ENCODE peak calls at places on chromosomes 3 and 15, in eight cellular contexts. M is ovary, Y is astrocyte, X is lower lobe of right lung, R is A549, G is heart left ventricle, H is heart right ventricle, D is neural progenitor cell. V is an unnamed sample. For H3K4me1 and H3K9me3, the result is how much of the 10 kb centered on the place peaks cover.

GRCh38 chr3:176490357-176490756 is 706.9 kb downstream of the TBL1XR1 start:
- DNase-seq in M (no peak), Y (no peak), X (no peak), R (no peak), G (no peak), H (no peak), D (no peak), V (no peak)

GRCh38 chr3:106168941-106169340 is 300.1 kb upstream of the CBLB start:
- DNase-seq in M (no peak), Y (no peak), X (no peak), R (no peak), G (no peak), H (no peak), D (peak), V (no peak)

GRCh38 chr15:59306520-59307163 is 66.0 kb downstream of the MYO1E start:
- DNase-seq in M (no peak), Y (peak), X (no peak), R (peak), G (no peak), H (no peak), D (no peak), V (no peak)

GRCh38 chr3:100463002-100463401 is 29.4 kb upstream of the TMEM45A start:
- DNase-seq in M (peak), Y (peak), X (no peak), R (peak), G (no peak), H (peak), D (peak), V (peak)

GRCh38 chr15:32956006-32956405 is 238.2 kb downstream of the GREM1 start:
- DNase-seq in M (no peak), Y (peak), X (no peak), R (peak), G (no peak), H (no peak), D (peak), V (no peak)

GRCh38 chr3:4982773-4983738 is 3.8 kb downstream of the BHLHE40 start:
- DNase-seq in M (peak), Y (no peak), X (no peak), R (peak), G (no peak), H (peak), D (no peak), V (peak)

GRCh38 chr3:46495901-46496456 is 1.8 kb upstream of the RTP3 start:
- DNase-seq in M (no peak), Y (peak), X (no peak), R (no peak), G (no peak), H (no peak), D (no peak), V (no peak)

GRCh38 chr3:196660381-196661166 is 21.1 kb downstream of the NRROS start:
- DNase-seq in M (no peak), Y (no peak), X (no peak), R (no peak), G (no peak), H (no peak), D (no peak), V (peak)

GRCh38 chr15:94075349-94075748 is 156.0 kb upstream of the MCTP2 start:
- DNase-seq in M (peak), Y (peak), X (no peak), R (no peak), G (peak), H (peak), D (no peak), V (peak)

GRCh38 chr3:150495563-150496168 is 50.6 kb downstream of the SERP1 start:
- DNase-seq in M (no peak), Y (peak), X (no peak), R (peak), G (no peak), H (no peak), D (peak), V (no peak)

GRCh38 chr3:126373682-126374601 is 16.7 kb upstream of the KLF15 start:
- DNase-seq in M (peak), Y (peak), X (no peak), R (no peak), G (peak), H (no peak), D (no peak), V (no peak)

GRCh38 chr3:182810574-182811268 is 17.4 kb downstream of the ATP11B start:
- DNase-seq in M (no peak), Y (no peak), X (no peak), R (no peak), G (no peak), H (no peak), D (no peak), V (no peak)

GRCh38 chr3:148254402-148254801 is 443.3 kb upstream of the AGTR1 start:
- DNase-seq in M (no peak), Y (no peak), X (no peak), R (no peak), G (no peak), H (no peak), D (no peak), V (no peak)

GRCh38 chr15:42100021-42100800 is 5.8 kb upstream of the PLA2G4D start:
- DNase-seq in M (no peak), Y (no peak), X (peak), R (no peak), G (no peak), H (no peak), D (no peak), V (no peak)

GRCh38 chr15:68518046-68518445 is 60.7 kb upstream of the CORO2B start:
- DNase-seq in M (no peak), Y (no peak), X (no peak), R (no peak), G (no peak), H (no peak), D (no peak), V (no peak)

GRCh38 chr3:120148187-120148954 is 54.1 kb upstream of the GSK3B start:
- DNase-seq in M (no peak), Y (no peak), X (no peak), R (no peak), G (no peak), H (no peak), D (no peak), V (no peak)

GRCh38 chr3:66411436-66411835 is 89.4 kb downstream of the LRIG1 start:
- DNase-seq in M (peak), Y (no peak), X (no peak), R (no peak), G (no peak), H (no peak), D (no peak), V (no peak)

GRCh38 chr3:180640987-180641386 is 38.3 kb downstream of the CCDC39 start:
- DNase-seq in M (no peak), Y (no peak), X (no peak), R (no peak), G (no peak), H (no peak), D (no peak), V (no peak)

GRCh38 chr15:77022646-77023575 is 28.0 kb downstream of the PSTPIP1 start:
- DNase-seq in M (no peak), Y (no peak), X (no peak), R (no peak), G (peak), H (no peak), D (no peak), V (no peak)

GRCh38 chr3:111803123-111803593 is 55.9 kb upstream of the PHLDB2 start:
- DNase-seq in M (peak), Y (peak), X (peak), R (peak), G (no peak), H (peak), D (no peak), V (peak)

GRCh38 chr3:99637381-99638111 is 848 bp upstream of the COL8A1 start:
- DNase-seq in M (peak), Y (peak), X (no peak), R (no peak), G (no peak), H (no peak), D (peak), V (no peak)

GRCh38 chr15:31476866-31477265 is 150.2 kb downstream of the KLF13 start:
- DNase-seq in M (no peak), Y (no peak), X (no peak), R (no peak), G (no peak), H (no peak), D (no peak), V (peak)

GRCh38 chr3:15069441-15069840 is 4.3 kb upstream of the MRPS25 start:
- DNase-seq in M (no peak), Y (no peak), X (no peak), R (no peak), G (no peak), H (no peak), D (no peak), V (no peak)

GRCh38 chr15:44033894-44034293 is 161.2 kb downstream of the FRMD5 start:
- DNase-seq in M (no peak), Y (peak), X (no peak), R (peak), G (no peak), H (no peak), D (no peak), V (peak)

GRCh38 chr15:90932660-90932991 is 277 bp upstream of the HDDC3 start:
- DNase-seq in M (no peak), Y (no peak), X (no peak), R (no peak), G (no peak), H (no peak), D (no peak), V (no peak)
- H3K4me3 ChIP-seq in M (peak), Y (peak), X (peak), R (no peak), G (peak), H (peak), D (peak), V (no peak)

DNA sequence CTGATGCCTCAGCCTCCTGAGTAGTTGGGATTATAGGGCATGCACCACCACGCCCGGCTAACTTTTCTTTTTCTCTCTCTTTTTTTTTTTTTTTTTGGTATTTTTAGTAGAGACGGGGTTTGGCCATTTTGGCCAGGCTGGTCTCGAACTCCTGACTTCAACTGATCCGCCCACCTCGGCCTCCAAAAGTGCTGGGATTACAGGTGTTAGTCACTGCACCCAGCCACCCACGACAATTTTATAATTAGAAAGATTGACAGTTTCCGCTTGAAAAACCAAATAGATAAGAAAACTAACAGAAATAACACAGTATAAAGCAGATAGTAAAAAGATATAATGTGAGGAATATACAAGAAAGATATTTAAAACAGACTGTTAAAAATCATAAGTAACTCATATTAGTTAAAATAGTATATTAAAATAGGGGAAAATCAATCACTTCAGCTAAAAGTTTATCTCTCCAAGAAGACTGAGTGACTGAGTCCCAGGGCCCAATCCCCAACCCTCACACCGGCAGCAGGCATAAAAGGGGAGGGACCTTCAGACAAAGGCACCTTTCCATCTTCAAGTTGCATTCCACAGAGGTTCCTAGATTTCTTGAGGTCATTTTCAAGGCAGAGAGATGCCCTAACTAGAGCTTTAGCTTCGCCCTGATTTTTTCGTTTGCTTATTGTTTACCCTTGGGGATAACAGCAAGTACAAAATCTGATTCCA is 1.4 kb upstream of the WHAMM start:
- DNase-seq in M (no peak), Y (no peak), X (no peak), R (no peak), G (no peak), H (no peak), D (no peak), V (no peak)
- H3K4me1 ChIP-seq in M (under half), Y (under half), X (under half), R (under half), G (under half), H (under half), D (under half), V (under half)

GRCh38 chr3:58688563-58688962 is 22.0 kb upstream of the FAM3D start:
- DNase-seq in M (no peak), Y (no peak), X (no peak), R (no peak), G (no peak), H (no peak), D (no peak), V (no peak)
- H3K9me3 ChIP-seq in M (under half), Y (under half), X (under half), R (under half), G (under half), H (under half), D (under half), V (under half)

DNA sequence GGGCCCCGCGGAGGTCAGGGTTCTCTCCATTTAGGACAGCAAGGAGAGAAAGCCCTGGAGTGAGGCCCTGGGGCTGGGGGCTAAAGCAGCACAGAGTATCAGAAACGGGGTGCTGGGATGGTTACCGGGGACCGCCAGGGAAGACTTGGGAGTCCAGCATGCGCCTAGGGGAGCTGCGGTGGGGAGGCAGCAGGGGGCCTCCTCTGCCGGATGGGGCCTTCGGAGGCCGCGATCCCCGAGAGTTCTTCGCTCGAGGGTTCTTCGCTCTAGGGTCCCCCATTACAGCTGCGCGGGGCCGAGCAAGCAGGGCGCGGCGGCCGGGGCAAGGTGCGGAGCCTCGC is 515 bp upstream of the APBA2 start:
- DNase-seq in M (no peak), Y (no peak), X (no peak), R (no peak), G (peak), H (no peak), D (no peak), V (no peak)
- H3K4me3 ChIP-seq in M (no peak), Y (peak), X (peak), R (peak), G (peak), H (peak), D (peak), V (no peak)

DNA sequence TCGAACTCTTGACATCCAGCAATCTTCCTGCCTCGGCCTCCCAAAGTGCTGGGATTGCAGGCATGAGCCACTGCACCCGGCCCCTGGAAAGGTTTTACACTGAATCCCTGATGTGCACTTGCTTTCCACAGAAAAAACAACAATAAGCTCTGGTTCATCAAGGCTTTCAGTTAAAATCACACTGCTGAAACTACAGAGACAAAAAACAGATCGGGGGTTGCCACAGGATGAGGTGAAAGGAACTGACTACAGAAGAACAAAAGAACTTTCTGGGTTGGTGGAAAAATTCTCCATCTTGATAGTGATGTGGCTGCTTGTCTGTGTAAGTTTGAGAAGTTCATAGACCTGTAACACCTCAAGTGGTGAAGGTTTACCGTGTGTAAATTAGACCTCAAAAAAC is 2.9 kb downstream of the RAB43 start:
- DNase-seq in M (no peak), Y (no peak), X (no peak), R (no peak), G (no peak), H (no peak), D (no peak), V (no peak)
- H3K4me1 ChIP-seq in M (under half), Y (under half), X (half or more), R (under half), G (under half), H (under half), D (under half), V (half or more)

GRCh38 chr3:58054652-58055051 is 46.4 kb downstream of the FLNB start:
- DNase-seq in M (no peak), Y (no peak), X (no peak), R (no peak), G (no peak), H (no peak), D (no peak), V (no peak)
- H3K9me3 ChIP-seq in M (under half), Y (under half), X (under half), R (under half), G (under half), H (under half), D (under half), V (under half)

GRCh38 chr3:23741403-23741706 is 64.4 kb upstream of the UBE2E1 start:
- DNase-seq in M (no peak), Y (no peak), X (no peak), R (no peak), G (no peak), H (no peak), D (no peak), V (no peak)

GRCh38 chr3:23746473-23746872 is 59.3 kb upstream of the UBE2E1 start:
- DNase-seq in M (no peak), Y (no peak), X (no peak), R (no peak), G (no peak), H (no peak), D (no peak), V (no peak)

GRCh38 chr3:23740517-23741402 is 65.0 kb upstream of the UBE2E1 start:
- DNase-seq in M (no peak), Y (peak), X (peak), R (peak), G (no peak), H (no peak), D (no peak), V (no peak)

GRCh38 chr3:23739536-23739935 is 66.2 kb upstream of the UBE2E1 start:
- DNase-seq in M (no peak), Y (peak), X (no peak), R (no peak), G (no peak), H (no peak), D (no peak), V (no peak)

DNA sequence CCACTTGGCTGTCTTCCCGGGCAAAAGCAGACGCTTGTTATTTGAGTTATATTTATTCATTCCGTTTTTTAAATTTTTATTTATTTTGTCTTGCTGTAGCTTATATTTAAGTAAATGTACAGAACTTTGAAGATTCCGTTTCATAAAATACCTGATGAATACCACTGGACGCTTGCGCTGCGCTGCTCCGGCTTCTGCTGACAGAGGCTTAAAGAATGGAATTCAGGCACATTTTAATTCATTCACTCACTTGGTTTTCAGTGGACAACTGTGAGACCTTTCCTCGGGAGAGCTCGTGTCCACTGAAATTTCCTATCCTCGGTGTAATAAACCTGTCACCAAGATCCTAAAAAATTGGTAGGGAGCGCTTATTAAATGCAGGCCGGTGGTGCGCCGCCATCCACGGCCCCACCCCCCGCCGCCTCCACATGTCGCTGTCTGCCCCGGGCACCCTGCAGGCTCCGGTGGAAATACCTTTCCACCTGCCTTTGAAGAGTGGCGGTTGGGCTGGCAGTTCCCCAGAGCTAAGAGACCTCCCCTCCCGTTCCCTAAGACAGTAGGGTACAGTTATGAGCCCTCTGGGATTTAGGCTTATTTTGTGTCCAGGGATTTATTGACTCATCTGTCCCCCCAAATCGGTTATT is 62.5 kb upstream of the UBE2E1 start:
- DNase-seq in M (no peak), Y (no peak), X (no peak), R (no peak), G (no peak), H (no peak), D (peak), V (peak)
- H3K4me3 ChIP-seq in M (no peak), Y (no peak), X (peak), R (no peak), G (no peak), H (no peak), D (peak), V (no peak)

DNA sequence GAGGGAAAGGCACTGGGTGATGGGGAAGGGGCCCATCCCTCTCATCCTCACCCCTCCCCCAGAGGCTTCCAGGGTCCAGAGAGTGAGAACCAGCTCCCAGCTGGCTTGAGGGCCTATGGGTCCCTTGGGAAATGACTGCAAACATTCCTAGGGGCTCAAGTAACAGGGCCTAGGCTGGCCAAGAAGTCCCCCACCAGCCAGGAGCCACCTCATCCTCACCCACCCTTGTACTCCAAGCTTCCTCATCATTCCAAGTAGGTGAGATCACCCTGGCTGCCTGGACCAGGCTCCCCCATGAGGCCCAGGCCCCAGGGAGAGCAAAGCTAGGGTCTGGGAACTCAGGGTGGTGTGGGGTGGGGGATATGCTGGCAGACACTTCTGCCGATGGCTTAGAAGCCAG is 14.8 kb downstream of the LOXL1 start:
- DNase-seq in M (no peak), Y (peak), X (peak), R (peak), G (peak), H (no peak), D (no peak), V (no peak)
- H3K4me1 ChIP-seq in M (under half), Y (half or more), X (under half), R (under half), G (under half), H (under half), D (under half), V (under half)

V was measured in body of pancreas.